ENCODE peak calls at places on chromosomes 16 and 17, in eight cellular contexts. One of them, this sample, is unnamed.

GRCh38 chr17:34862384-34862783 is 98.9 kb downstream of the CCT6B start:
- DNase-seq in stomach: no peak
- DNase-seq in ovary: no peak
- DNase-seq in CD8-positive, alpha-beta T cell: no peak
- DNase-seq in AG04450: no peak
- DNase-seq in astrocyte of the spinal cord: no peak
- DNase-seq in AG09309: no peak
- DNase-seq in IMR-90: no peak
- DNase-seq in this sample: no peak

GRCh38 chr17:47204722-47205418 is 4.3 kb upstream of the MYL4 start:
- DNase-seq in stomach: no peak
- DNase-seq in AG04450: no peak
- DNase-seq in IMR-90: peak
- DNase-seq in ovary: no peak
- DNase-seq in astrocyte of the spinal cord: no peak
- DNase-seq in AG09309: no peak
- DNase-seq in CD8-positive, alpha-beta T cell: no peak
- DNase-seq in this sample: peak

GRCh38 chr16:2839650-2840450 is 9.7 kb downstream of the ZG16B start:
- DNase-seq in AG04450: no peak
- DNase-seq in CD8-positive, alpha-beta T cell: no peak
- DNase-seq in stomach: no peak
- DNase-seq in ovary: no peak
- DNase-seq in astrocyte of the spinal cord: no peak
- DNase-seq in IMR-90: no peak
- DNase-seq in AG09309: no peak
- DNase-seq in this sample: peak

GRCh38 chr17:10549108-10549842 is at the start of gene MYH2:
- DNase-seq in AG09309: no peak
- DNase-seq in CD8-positive, alpha-beta T cell: no peak
- DNase-seq in stomach: no peak
- DNase-seq in astrocyte of the spinal cord: no peak
- DNase-seq in AG04450: no peak
- DNase-seq in IMR-90: no peak
- DNase-seq in ovary: no peak
- DNase-seq in this sample: no peak

GRCh38 chr17:50275279-50275678 is 1.0 kb downstream of the TMEM92 start:
- DNase-seq in AG09309: no peak
- DNase-seq in astrocyte of the spinal cord: no peak
- DNase-seq in ovary: peak
- DNase-seq in CD8-positive, alpha-beta T cell: no peak
- DNase-seq in AG04450: no peak
- DNase-seq in IMR-90: no peak
- DNase-seq in stomach: no peak
- DNase-seq in this sample: no peak

GRCh38 chr17:44170499-44171201 is at the start of gene ASB16:
- DNase-seq in astrocyte of the spinal cord: peak
- DNase-seq in AG04450: no peak
- DNase-seq in ovary: no peak
- DNase-seq in stomach: peak
- DNase-seq in AG09309: no peak
- DNase-seq in CD8-positive, alpha-beta T cell: no peak
- DNase-seq in IMR-90: peak
- DNase-seq in this sample: no peak

GRCh38 chr16:80664798-80665197 is 124.0 kb downstream of the DYNLRB2 start:
- DNase-seq in CD8-positive, alpha-beta T cell: no peak
- DNase-seq in AG09309: no peak
- DNase-seq in IMR-90: no peak
- DNase-seq in astrocyte of the spinal cord: no peak
- DNase-seq in AG04450: no peak
- DNase-seq in stomach: no peak
- DNase-seq in ovary: no peak
- DNase-seq in this sample: no peak

GRCh38 chr17:1724869-1725641 is 551 bp downstream of the WDR81 start:
- DNase-seq in AG04450: no peak
- DNase-seq in CD8-positive, alpha-beta T cell: no peak
- DNase-seq in astrocyte of the spinal cord: no peak
- DNase-seq in AG09309: no peak
- DNase-seq in stomach: no peak
- DNase-seq in IMR-90: no peak
- DNase-seq in ovary: no peak
- DNase-seq in this sample: peak

GRCh38 chr16:57639172-57639571 is 10.7 kb downstream of the ADGRG1 start:
- DNase-seq in stomach: peak
- DNase-seq in AG04450: no peak
- DNase-seq in astrocyte of the spinal cord: peak
- DNase-seq in ovary: peak
- DNase-seq in CD8-positive, alpha-beta T cell: no peak
- DNase-seq in AG09309: no peak
- DNase-seq in IMR-90: no peak
- DNase-seq in this sample: no peak

DNA sequence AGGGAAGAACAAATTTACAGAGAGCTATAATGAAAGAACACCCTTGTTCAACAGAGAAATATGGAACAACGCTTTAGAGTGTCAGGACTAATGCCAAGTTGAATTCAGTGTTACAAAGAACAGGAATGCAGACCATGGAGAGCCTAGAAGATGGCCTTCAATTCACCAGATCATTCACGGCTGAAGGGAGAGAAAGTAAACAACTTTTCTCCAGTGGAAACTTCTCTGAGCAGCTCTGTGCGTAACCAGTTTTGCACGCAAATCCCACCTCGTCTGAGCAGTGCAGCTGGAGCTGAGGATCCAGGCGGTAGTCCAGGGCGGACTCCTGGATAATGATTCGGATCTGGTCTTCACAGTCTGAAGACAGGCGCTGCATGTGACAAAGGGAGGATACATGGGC is 40.5 kb upstream of the CLEC18B start:
- DNase-seq in AG09309: no peak
- DNase-seq in astrocyte of the spinal cord: no peak
- DNase-seq in CD8-positive, alpha-beta T cell: no peak
- DNase-seq in AG04450: no peak
- DNase-seq in IMR-90: no peak
- DNase-seq in ovary: no peak
- DNase-seq in stomach: no peak
- DNase-seq in this sample: no peak
- TF ChIP-seq CTCF in AG09309: no peak
- TF ChIP-seq CTCF in astrocyte of the spinal cord: no peak
- TF ChIP-seq CTCF in CD8-positive, alpha-beta T cell: no peak
- TF ChIP-seq CTCF in AG04450: no peak
- TF ChIP-seq CTCF in IMR-90: no peak
- TF ChIP-seq CTCF in ovary: no peak
- TF ChIP-seq CTCF in stomach: no peak
- TF ChIP-seq CTCF in this sample: no peak

GRCh38 chr16:86048221-86048620 is 149.3 kb downstream of the IRF8 start:
- DNase-seq in AG09309: no peak
- DNase-seq in AG04450: no peak
- DNase-seq in stomach: no peak
- DNase-seq in IMR-90: no peak
- DNase-seq in astrocyte of the spinal cord: no peak
- DNase-seq in CD8-positive, alpha-beta T cell: no peak
- DNase-seq in ovary: no peak
- DNase-seq in this sample: no peak

GRCh38 chr16:86050591-86051375 is 151.8 kb downstream of the IRF8 start:
- DNase-seq in astrocyte of the spinal cord: no peak
- DNase-seq in AG04450: no peak
- DNase-seq in AG09309: no peak
- DNase-seq in ovary: no peak
- DNase-seq in stomach: no peak
- DNase-seq in CD8-positive, alpha-beta T cell: no peak
- DNase-seq in IMR-90: no peak
- DNase-seq in this sample: no peak

GRCh38 chr16:86049641-86050040 is 150.7 kb downstream of the IRF8 start:
- DNase-seq in AG04450: no peak
- DNase-seq in stomach: no peak
- DNase-seq in CD8-positive, alpha-beta T cell: no peak
- DNase-seq in AG09309: no peak
- DNase-seq in astrocyte of the spinal cord: no peak
- DNase-seq in ovary: no peak
- DNase-seq in IMR-90: no peak
- DNase-seq in this sample: no peak

GRCh38 chr16:86050111-86050510 is 151.1 kb downstream of the IRF8 start:
- DNase-seq in astrocyte of the spinal cord: no peak
- DNase-seq in AG04450: no peak
- DNase-seq in ovary: no peak
- DNase-seq in AG09309: no peak
- DNase-seq in IMR-90: no peak
- DNase-seq in CD8-positive, alpha-beta T cell: no peak
- DNase-seq in stomach: no peak
- DNase-seq in this sample: no peak

GRCh38 chr16:86048882-86049585 is 150.1 kb downstream of the IRF8 start:
- DNase-seq in ovary: no peak
- DNase-seq in stomach: no peak
- DNase-seq in CD8-positive, alpha-beta T cell: no peak
- DNase-seq in AG09309: no peak
- DNase-seq in astrocyte of the spinal cord: no peak
- DNase-seq in IMR-90: no peak
- DNase-seq in AG04450: no peak
- DNase-seq in this sample: no peak
- TF ChIP-seq CTCF in ovary: no peak
- TF ChIP-seq CTCF in stomach: no peak
- TF ChIP-seq CTCF in CD8-positive, alpha-beta T cell: no peak
- TF ChIP-seq CTCF in AG09309: no peak
- TF ChIP-seq CTCF in astrocyte of the spinal cord: no peak
- TF ChIP-seq CTCF in IMR-90: no peak
- TF ChIP-seq CTCF in AG04450: no peak
- TF ChIP-seq CTCF in this sample: no peak

DNA sequence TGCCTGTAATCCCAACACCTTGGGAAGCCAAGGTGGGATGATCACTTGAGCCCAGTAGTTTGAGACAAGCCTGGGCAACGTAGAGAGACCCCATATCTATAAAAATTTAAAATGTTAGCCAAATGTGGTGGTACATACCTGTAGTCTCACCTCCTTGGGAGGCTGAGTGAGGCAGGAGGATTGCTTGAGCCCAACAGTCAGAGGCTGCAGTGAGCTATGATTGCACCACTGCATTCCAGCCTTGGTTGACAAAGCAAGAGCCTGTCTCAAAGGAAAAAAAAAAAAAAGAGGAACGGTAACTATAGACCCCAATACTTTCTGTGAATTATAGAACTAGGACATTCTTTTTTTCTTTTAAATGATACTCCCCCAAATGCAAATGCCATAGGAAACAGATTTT is 1.8 kb upstream of the TMC5 start:
- DNase-seq in AG04450: no peak
- DNase-seq in ovary: no peak
- DNase-seq in astrocyte of the spinal cord: no peak
- DNase-seq in IMR-90: no peak
- DNase-seq in CD8-positive, alpha-beta T cell: no peak
- DNase-seq in stomach: no peak
- DNase-seq in AG09309: no peak
- DNase-seq in this sample: no peak
- TF ChIP-seq CTCF in AG04450: no peak
- TF ChIP-seq CTCF in ovary: no peak
- TF ChIP-seq CTCF in astrocyte of the spinal cord: no peak
- TF ChIP-seq CTCF in IMR-90: no peak
- TF ChIP-seq CTCF in CD8-positive, alpha-beta T cell: no peak
- TF ChIP-seq CTCF in stomach: no peak
- TF ChIP-seq CTCF in AG09309: no peak
- TF ChIP-seq CTCF in this sample: no peak

DNA sequence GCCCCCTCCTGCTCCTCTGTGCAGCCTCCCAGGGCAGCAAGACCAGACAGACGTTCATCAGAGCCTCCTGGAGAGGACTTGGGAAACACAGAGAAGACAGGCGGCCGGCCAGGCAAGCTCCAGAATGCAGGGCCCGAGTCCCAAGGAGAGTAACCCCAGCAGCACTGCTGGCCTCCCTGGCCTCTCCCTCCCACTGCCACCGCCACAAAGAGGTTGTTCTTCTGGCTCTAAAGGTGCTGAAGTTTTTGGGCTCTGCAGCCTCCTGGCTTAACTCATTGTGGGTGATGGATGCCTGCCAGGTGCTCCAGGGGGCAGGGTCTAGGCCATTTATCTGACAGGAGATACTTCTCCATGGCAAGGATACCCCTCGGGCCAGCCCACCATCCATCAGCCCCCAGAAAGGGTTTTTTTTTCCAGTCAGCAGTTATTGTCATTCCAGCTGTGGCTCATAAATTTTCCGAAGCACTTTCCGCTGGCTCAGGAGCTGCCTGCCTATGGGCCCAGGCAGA is 32.0 kb upstream of the MRPS23 start:
- DNase-seq in stomach: no peak
- DNase-seq in astrocyte of the spinal cord: peak
- DNase-seq in AG09309: no peak
- DNase-seq in AG04450: no peak
- DNase-seq in ovary: no peak
- DNase-seq in CD8-positive, alpha-beta T cell: no peak
- DNase-seq in IMR-90: no peak
- DNase-seq in this sample: no peak
- TF ChIP-seq CTCF in stomach: no peak
- TF ChIP-seq CTCF in astrocyte of the spinal cord: no peak
- TF ChIP-seq CTCF in AG09309: no peak
- TF ChIP-seq CTCF in AG04450: no peak
- TF ChIP-seq CTCF in ovary: no peak
- TF ChIP-seq CTCF in CD8-positive, alpha-beta T cell: no peak
- TF ChIP-seq CTCF in IMR-90: no peak
- TF ChIP-seq CTCF in this sample: no peak

DNA sequence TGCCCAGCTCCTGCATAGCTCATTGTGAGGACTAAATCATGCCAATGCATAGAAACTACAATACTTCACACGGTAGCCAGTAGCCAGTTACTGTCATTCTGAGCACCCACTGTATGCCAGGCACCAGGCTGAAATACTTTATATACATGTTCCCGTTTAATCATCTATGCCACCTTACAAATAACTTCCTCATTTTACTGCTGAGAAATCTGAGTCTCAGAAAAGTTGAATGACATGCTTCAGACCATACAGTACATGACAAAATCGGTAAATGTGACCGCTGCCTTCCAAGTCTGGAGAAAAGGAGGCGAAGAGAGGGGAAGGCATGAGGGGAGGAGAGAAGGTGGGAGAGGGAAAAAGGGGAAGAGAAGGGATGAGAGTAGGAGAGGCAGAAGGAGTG is 9.2 kb upstream of the TLCD3B start:
- DNase-seq in IMR-90: no peak
- DNase-seq in AG09309: no peak
- DNase-seq in stomach: no peak
- DNase-seq in AG04450: no peak
- DNase-seq in CD8-positive, alpha-beta T cell: no peak
- DNase-seq in astrocyte of the spinal cord: no peak
- DNase-seq in ovary: no peak
- DNase-seq in this sample: no peak
- TF ChIP-seq CTCF in IMR-90: no peak
- TF ChIP-seq CTCF in AG09309: no peak
- TF ChIP-seq CTCF in stomach: no peak
- TF ChIP-seq CTCF in AG04450: no peak
- TF ChIP-seq CTCF in CD8-positive, alpha-beta T cell: no peak
- TF ChIP-seq CTCF in astrocyte of the spinal cord: no peak
- TF ChIP-seq CTCF in ovary: no peak
- TF ChIP-seq CTCF in this sample: no peak

This sample was measured in CD14-positive monocyte.